ENCODE peak calls at places on chromosome 22, in six cellular contexts. One of them, this sample, is unnamed.

GRCh38 chr22:20027966-20028854 is 7.3 kb downstream of the TANGO2 start:
- DNase-seq in Caki2: no peak
- DNase-seq in mesendoderm: no peak
- DNase-seq in progenitor cell of endocrine pancreas: no peak
- DNase-seq in right atrium auricular region: no peak
- DNase-seq in stimulated activated CD8-positive, alpha-beta memory T cell treated with anti-CD3 and anti-CD28 coated beads, Interleukin-15, amount 100 ng/mL, for 1 hour: no peak
- DNase-seq in this sample: no peak

GRCh38 chr22:46057206-46057605 is 80.2 kb upstream of the WNT7B start:
- DNase-seq in Caki2: no peak
- DNase-seq in mesendoderm: no peak
- DNase-seq in progenitor cell of endocrine pancreas: no peak
- DNase-seq in right atrium auricular region: no peak
- DNase-seq in stimulated activated CD8-positive, alpha-beta memory T cell treated with anti-CD3 and anti-CD28 coated beads, Interleukin-15, amount 100 ng/mL, for 1 hour: no peak
- DNase-seq in this sample: no peak

GRCh38 chr22:25783856-25784255 is 41.9 kb downstream of the MYO18B start:
- DNase-seq in Caki2: no peak
- DNase-seq in mesendoderm: no peak
- DNase-seq in progenitor cell of endocrine pancreas: no peak
- DNase-seq in right atrium auricular region: no peak
- DNase-seq in stimulated activated CD8-positive, alpha-beta memory T cell treated with anti-CD3 and anti-CD28 coated beads, Interleukin-15, amount 100 ng/mL, for 1 hour: no peak
- DNase-seq in this sample: no peak

GRCh38 chr22:43419371-43420080 is 7.7 kb downstream of the MPPED1 start:
- DNase-seq in Caki2: no peak
- DNase-seq in mesendoderm: no peak
- DNase-seq in progenitor cell of endocrine pancreas: no peak
- DNase-seq in right atrium auricular region: no peak
- DNase-seq in stimulated activated CD8-positive, alpha-beta memory T cell treated with anti-CD3 and anti-CD28 coated beads, Interleukin-15, amount 100 ng/mL, for 1 hour: no peak
- DNase-seq in this sample: no peak

GRCh38 chr22:20582520-20583361 is 75.3 kb downstream of the MED15 start:
- DNase-seq in Caki2: no peak
- DNase-seq in mesendoderm: no peak
- DNase-seq in progenitor cell of endocrine pancreas: no peak
- DNase-seq in right atrium auricular region: no peak
- DNase-seq in stimulated activated CD8-positive, alpha-beta memory T cell treated with anti-CD3 and anti-CD28 coated beads, Interleukin-15, amount 100 ng/mL, for 1 hour: no peak
- DNase-seq in this sample: no peak

GRCh38 chr22:45216133-45217003 is 24.3 kb downstream of the KIAA0930 start:
- DNase-seq in Caki2: no peak
- DNase-seq in mesendoderm: peak
- DNase-seq in progenitor cell of endocrine pancreas: no peak
- DNase-seq in right atrium auricular region: no peak
- DNase-seq in stimulated activated CD8-positive, alpha-beta memory T cell treated with anti-CD3 and anti-CD28 coated beads, Interleukin-15, amount 100 ng/mL, for 1 hour: no peak
- DNase-seq in this sample: no peak

GRCh38 chr22:50563410-50564160 is 866 bp upstream of the SYCE3 start:
- DNase-seq in Caki2: no peak
- DNase-seq in mesendoderm: no peak
- DNase-seq in progenitor cell of endocrine pancreas: no peak
- DNase-seq in right atrium auricular region: no peak
- DNase-seq in stimulated activated CD8-positive, alpha-beta memory T cell treated with anti-CD3 and anti-CD28 coated beads, Interleukin-15, amount 100 ng/mL, for 1 hour: no peak
- DNase-seq in this sample: no peak

GRCh38 chr22:36790648-36791047 is 14.7 kb upstream of the IFT27 start:
- DNase-seq in Caki2: peak
- DNase-seq in mesendoderm: peak
- DNase-seq in progenitor cell of endocrine pancreas: no peak
- DNase-seq in right atrium auricular region: no peak
- DNase-seq in stimulated activated CD8-positive, alpha-beta memory T cell treated with anti-CD3 and anti-CD28 coated beads, Interleukin-15, amount 100 ng/mL, for 1 hour: no peak
- DNase-seq in this sample: no peak

GRCh38 chr22:31818481-31819392 is 64.9 kb downstream of the DEPDC5 start:
- DNase-seq in Caki2: no peak
- DNase-seq in mesendoderm: peak
- DNase-seq in progenitor cell of endocrine pancreas: no peak
- DNase-seq in right atrium auricular region: no peak
- DNase-seq in stimulated activated CD8-positive, alpha-beta memory T cell treated with anti-CD3 and anti-CD28 coated beads, Interleukin-15, amount 100 ng/mL, for 1 hour: no peak
- DNase-seq in this sample: no peak

GRCh38 chr22:46132830-46133587 is 17.3 kb upstream of the PPARA start:
- DNase-seq in Caki2: no peak
- DNase-seq in mesendoderm: no peak
- DNase-seq in progenitor cell of endocrine pancreas: no peak
- DNase-seq in right atrium auricular region: no peak
- DNase-seq in stimulated activated CD8-positive, alpha-beta memory T cell treated with anti-CD3 and anti-CD28 coated beads, Interleukin-15, amount 100 ng/mL, for 1 hour: no peak
- DNase-seq in this sample: no peak

GRCh38 chr22:23608583-23608982 is 23.5 kb downstream of the DRICH1 start:
- DNase-seq in Caki2: peak
- DNase-seq in mesendoderm: peak
- DNase-seq in progenitor cell of endocrine pancreas: peak
- DNase-seq in right atrium auricular region: no peak
- DNase-seq in stimulated activated CD8-positive, alpha-beta memory T cell treated with anti-CD3 and anti-CD28 coated beads, Interleukin-15, amount 100 ng/mL, for 1 hour: no peak
- DNase-seq in this sample: peak

GRCh38 chr22:19407649-19408606 is 23.6 kb downstream of the HIRA start:
- DNase-seq in Caki2: no peak
- DNase-seq in mesendoderm: no peak
- DNase-seq in progenitor cell of endocrine pancreas: no peak
- DNase-seq in right atrium auricular region: no peak
- DNase-seq in stimulated activated CD8-positive, alpha-beta memory T cell treated with anti-CD3 and anti-CD28 coated beads, Interleukin-15, amount 100 ng/mL, for 1 hour: no peak
- DNase-seq in this sample: no peak

GRCh38 chr22:25067851-25068421 is 115.4 kb downstream of the KIAA1671 start:
- DNase-seq in Caki2: no peak
- DNase-seq in mesendoderm: no peak
- DNase-seq in progenitor cell of endocrine pancreas: no peak
- DNase-seq in right atrium auricular region: no peak
- DNase-seq in stimulated activated CD8-positive, alpha-beta memory T cell treated with anti-CD3 and anti-CD28 coated beads, Interleukin-15, amount 100 ng/mL, for 1 hour: peak
- DNase-seq in this sample: no peak

GRCh38 chr22:25563757-25564319 is 637 bp upstream of the GRK3 start:
- DNase-seq in Caki2: no peak
- DNase-seq in mesendoderm: no peak
- DNase-seq in progenitor cell of endocrine pancreas: no peak
- DNase-seq in right atrium auricular region: no peak
- DNase-seq in stimulated activated CD8-positive, alpha-beta memory T cell treated with anti-CD3 and anti-CD28 coated beads, Interleukin-15, amount 100 ng/mL, for 1 hour: no peak
- DNase-seq in this sample: no peak

GRCh38 chr22:50612168-50612714 is 11.6 kb downstream of the MAPK8IP2 start:
- DNase-seq in Caki2: no peak
- DNase-seq in mesendoderm: no peak
- DNase-seq in progenitor cell of endocrine pancreas: no peak
- DNase-seq in right atrium auricular region: no peak
- DNase-seq in stimulated activated CD8-positive, alpha-beta memory T cell treated with anti-CD3 and anti-CD28 coated beads, Interleukin-15, amount 100 ng/mL, for 1 hour: no peak
- DNase-seq in this sample: no peak

GRCh38 chr22:31333648-31334047 is 12.5 kb downstream of the PATZ1 start:
- DNase-seq in Caki2: no peak
- DNase-seq in mesendoderm: no peak
- DNase-seq in progenitor cell of endocrine pancreas: no peak
- DNase-seq in right atrium auricular region: no peak
- DNase-seq in stimulated activated CD8-positive, alpha-beta memory T cell treated with anti-CD3 and anti-CD28 coated beads, Interleukin-15, amount 100 ng/mL, for 1 hour: no peak
- DNase-seq in this sample: no peak

GRCh38 chr22:42343136-42343484 is 72.7 kb upstream of the TCF20 start:
- DNase-seq in Caki2: no peak
- DNase-seq in mesendoderm: peak
- DNase-seq in progenitor cell of endocrine pancreas: no peak
- DNase-seq in right atrium auricular region: no peak
- DNase-seq in stimulated activated CD8-positive, alpha-beta memory T cell treated with anti-CD3 and anti-CD28 coated beads, Interleukin-15, amount 100 ng/mL, for 1 hour: no peak
- DNase-seq in this sample: no peak

GRCh38 chr22:43298062-43298801 is 44.9 kb downstream of the SCUBE1 start:
- DNase-seq in Caki2: no peak
- DNase-seq in mesendoderm: no peak
- DNase-seq in progenitor cell of endocrine pancreas: no peak
- DNase-seq in right atrium auricular region: no peak
- DNase-seq in stimulated activated CD8-positive, alpha-beta memory T cell treated with anti-CD3 and anti-CD28 coated beads, Interleukin-15, amount 100 ng/mL, for 1 hour: no peak
- DNase-seq in this sample: no peak

GRCh38 chr22:44825310-44826150 is 73.2 kb downstream of the ARHGAP8 start:
- DNase-seq in Caki2: no peak
- DNase-seq in mesendoderm: no peak
- DNase-seq in progenitor cell of endocrine pancreas: no peak
- DNase-seq in right atrium auricular region: no peak
- DNase-seq in stimulated activated CD8-positive, alpha-beta memory T cell treated with anti-CD3 and anti-CD28 coated beads, Interleukin-15, amount 100 ng/mL, for 1 hour: no peak
- DNase-seq in this sample: no peak

GRCh38 chr22:43011079-43011478 is 3.9 kb downstream of the PACSIN2 start:
- DNase-seq in Caki2: peak
- DNase-seq in mesendoderm: peak
- DNase-seq in progenitor cell of endocrine pancreas: no peak
- DNase-seq in right atrium auricular region: no peak
- DNase-seq in stimulated activated CD8-positive, alpha-beta memory T cell treated with anti-CD3 and anti-CD28 coated beads, Interleukin-15, amount 100 ng/mL, for 1 hour: no peak
- DNase-seq in this sample: no peak

GRCh38 chr22:41681616-41682015 is 7.1 kb downstream of the SNU13 start:
- DNase-seq in Caki2: peak
- DNase-seq in mesendoderm: no peak
- DNase-seq in progenitor cell of endocrine pancreas: no peak
- DNase-seq in right atrium auricular region: no peak
- DNase-seq in stimulated activated CD8-positive, alpha-beta memory T cell treated with anti-CD3 and anti-CD28 coated beads, Interleukin-15, amount 100 ng/mL, for 1 hour: no peak
- DNase-seq in this sample: no peak

GRCh38 chr22:48660104-48660794 is 1167.4 kb downstream of the BRD1 start:
- DNase-seq in Caki2: no peak
- DNase-seq in mesendoderm: no peak
- DNase-seq in progenitor cell of endocrine pancreas: no peak
- DNase-seq in right atrium auricular region: no peak
- DNase-seq in stimulated activated CD8-positive, alpha-beta memory T cell treated with anti-CD3 and anti-CD28 coated beads, Interleukin-15, amount 100 ng/mL, for 1 hour: no peak
- DNase-seq in this sample: no peak

GRCh38 chr22:27213291-27213690 is 555.9 kb downstream of the MIAT start:
- DNase-seq in Caki2: no peak
- DNase-seq in mesendoderm: no peak
- DNase-seq in progenitor cell of endocrine pancreas: no peak
- DNase-seq in right atrium auricular region: no peak
- DNase-seq in stimulated activated CD8-positive, alpha-beta memory T cell treated with anti-CD3 and anti-CD28 coated beads, Interleukin-15, amount 100 ng/mL, for 1 hour: no peak
- DNase-seq in this sample: no peak

GRCh38 chr22:35642305-35642741 is 5.9 kb upstream of the APOL6 start:
- DNase-seq in Caki2: no peak
- DNase-seq in mesendoderm: no peak
- DNase-seq in progenitor cell of endocrine pancreas: no peak
- DNase-seq in right atrium auricular region: no peak
- DNase-seq in stimulated activated CD8-positive, alpha-beta memory T cell treated with anti-CD3 and anti-CD28 coated beads, Interleukin-15, amount 100 ng/mL, for 1 hour: no peak
- DNase-seq in this sample: no peak

GRCh38 chr22:48208894-48209293 is 1446.4 kb downstream of the TBC1D22A start:
- DNase-seq in Caki2: no peak
- DNase-seq in mesendoderm: no peak
- DNase-seq in progenitor cell of endocrine pancreas: no peak
- DNase-seq in right atrium auricular region: no peak
- DNase-seq in stimulated activated CD8-positive, alpha-beta memory T cell treated with anti-CD3 and anti-CD28 coated beads, Interleukin-15, amount 100 ng/mL, for 1 hour: no peak
- DNase-seq in this sample: no peak

GRCh38 chr22:28229566-28230483 is 310.8 kb upstream of the PITPNB start:
- DNase-seq in Caki2: no peak
- DNase-seq in mesendoderm: no peak
- DNase-seq in progenitor cell of endocrine pancreas: no peak
- DNase-seq in right atrium auricular region: no peak
- DNase-seq in stimulated activated CD8-positive, alpha-beta memory T cell treated with anti-CD3 and anti-CD28 coated beads, Interleukin-15, amount 100 ng/mL, for 1 hour: no peak
- DNase-seq in this sample: no peak

GRCh38 chr22:39946571-39947407 is 13.4 kb upstream of the TMA7B start:
- DNase-seq in Caki2: no peak
- DNase-seq in mesendoderm: peak
- DNase-seq in progenitor cell of endocrine pancreas: no peak
- DNase-seq in right atrium auricular region: no peak
- DNase-seq in stimulated activated CD8-positive, alpha-beta memory T cell treated with anti-CD3 and anti-CD28 coated beads, Interleukin-15, amount 100 ng/mL, for 1 hour: no peak
- DNase-seq in this sample: no peak

GRCh38 chr22:23542933-23543332 is 37.2 kb downstream of the IGLL1 start:
- DNase-seq in Caki2: no peak
- DNase-seq in mesendoderm: peak
- DNase-seq in progenitor cell of endocrine pancreas: no peak
- DNase-seq in right atrium auricular region: no peak
- DNase-seq in stimulated activated CD8-positive, alpha-beta memory T cell treated with anti-CD3 and anti-CD28 coated beads, Interleukin-15, amount 100 ng/mL, for 1 hour: no peak
- DNase-seq in this sample: no peak

GRCh38 chr22:30279389-30279788 is 9.9 kb downstream of the CASTOR1 start:
- DNase-seq in Caki2: no peak
- DNase-seq in mesendoderm: no peak
- DNase-seq in progenitor cell of endocrine pancreas: no peak
- DNase-seq in right atrium auricular region: no peak
- DNase-seq in stimulated activated CD8-positive, alpha-beta memory T cell treated with anti-CD3 and anti-CD28 coated beads, Interleukin-15, amount 100 ng/mL, for 1 hour: no peak
- DNase-seq in this sample: no peak

GRCh38 chr22:40511604-40512003 is 124.9 kb downstream of the MRTFA start:
- DNase-seq in Caki2: no peak
- DNase-seq in mesendoderm: no peak
- DNase-seq in progenitor cell of endocrine pancreas: no peak
- DNase-seq in right atrium auricular region: no peak
- DNase-seq in stimulated activated CD8-positive, alpha-beta memory T cell treated with anti-CD3 and anti-CD28 coated beads, Interleukin-15, amount 100 ng/mL, for 1 hour: no peak
- DNase-seq in this sample: no peak

GRCh38 chr22:42884616-42885375 is 27.7 kb upstream of the ARFGAP3 start:
- DNase-seq in Caki2: no peak
- DNase-seq in mesendoderm: peak
- DNase-seq in progenitor cell of endocrine pancreas: no peak
- DNase-seq in right atrium auricular region: no peak
- DNase-seq in stimulated activated CD8-positive, alpha-beta memory T cell treated with anti-CD3 and anti-CD28 coated beads, Interleukin-15, amount 100 ng/mL, for 1 hour: no peak
- DNase-seq in this sample: no peak

GRCh38 chr22:48894064-48894671 is 933.5 kb downstream of the BRD1 start:
- DNase-seq in Caki2: no peak
- DNase-seq in mesendoderm: peak
- DNase-seq in progenitor cell of endocrine pancreas: no peak
- DNase-seq in right atrium auricular region: peak
- DNase-seq in stimulated activated CD8-positive, alpha-beta memory T cell treated with anti-CD3 and anti-CD28 coated beads, Interleukin-15, amount 100 ng/mL, for 1 hour: no peak
- DNase-seq in this sample: no peak

GRCh38 chr22:23781533-23781932 is 5.2 kb upstream of the SMARCB1 start:
- DNase-seq in Caki2: no peak
- DNase-seq in mesendoderm: no peak
- DNase-seq in progenitor cell of endocrine pancreas: no peak
- DNase-seq in right atrium auricular region: no peak
- DNase-seq in stimulated activated CD8-positive, alpha-beta memory T cell treated with anti-CD3 and anti-CD28 coated beads, Interleukin-15, amount 100 ng/mL, for 1 hour: no peak
- DNase-seq in this sample: no peak

GRCh38 chr22:39381009-39381755 is 18.4 kb upstream of the TAB1 start:
- DNase-seq in Caki2: no peak
- DNase-seq in mesendoderm: peak
- DNase-seq in progenitor cell of endocrine pancreas: no peak
- DNase-seq in right atrium auricular region: no peak
- DNase-seq in stimulated activated CD8-positive, alpha-beta memory T cell treated with anti-CD3 and anti-CD28 coated beads, Interleukin-15, amount 100 ng/mL, for 1 hour: no peak
- DNase-seq in this sample: no peak

GRCh38 chr22:19798320-19798665 is 37.7 kb downstream of the TBX1 start:
- DNase-seq in Caki2: no peak
- DNase-seq in mesendoderm: no peak
- DNase-seq in progenitor cell of endocrine pancreas: no peak
- DNase-seq in right atrium auricular region: no peak
- DNase-seq in stimulated activated CD8-positive, alpha-beta memory T cell treated with anti-CD3 and anti-CD28 coated beads, Interleukin-15, amount 100 ng/mL, for 1 hour: no peak
- DNase-seq in this sample: no peak

GRCh38 chr22:19377565-19378361 is 53.8 kb downstream of the HIRA start:
- DNase-seq in Caki2: no peak
- DNase-seq in mesendoderm: no peak
- DNase-seq in progenitor cell of endocrine pancreas: no peak
- DNase-seq in right atrium auricular region: no peak
- DNase-seq in stimulated activated CD8-positive, alpha-beta memory T cell treated with anti-CD3 and anti-CD28 coated beads, Interleukin-15, amount 100 ng/mL, for 1 hour: no peak
- DNase-seq in this sample: no peak

GRCh38 chr22:38098410-38099249 is 11.9 kb downstream of the BAIAP2L2 start:
- DNase-seq in Caki2: no peak
- DNase-seq in mesendoderm: no peak
- DNase-seq in progenitor cell of endocrine pancreas: no peak
- DNase-seq in right atrium auricular region: no peak
- DNase-seq in stimulated activated CD8-positive, alpha-beta memory T cell treated with anti-CD3 and anti-CD28 coated beads, Interleukin-15, amount 100 ng/mL, for 1 hour: no peak
- DNase-seq in this sample: no peak

GRCh38 chr22:17672417-17672991 is 33.9 kb downstream of the BCL2L13 start:
- DNase-seq in Caki2: peak
- DNase-seq in mesendoderm: no peak
- DNase-seq in progenitor cell of endocrine pancreas: no peak
- DNase-seq in right atrium auricular region: no peak
- DNase-seq in stimulated activated CD8-positive, alpha-beta memory T cell treated with anti-CD3 and anti-CD28 coated beads, Interleukin-15, amount 100 ng/mL, for 1 hour: no peak
- DNase-seq in this sample: no peak

This sample was measured in neural crest cell.